ENCODE peak calls at places on chromosome 9, in five cellular contexts. H, M, B, Q and X are unnamed samples.

GRCh38 chr9:121298689-121299112 is 30.7 kb downstream of the GSN start:
- DNase-seq in H (peak; percentile 16), M (no peak), B (no peak), Q (no peak), X (peak; percentile 91)

GRCh38 chr9:107239474-107239873 is 43.6 kb upstream of the RAD23B start:
- DNase-seq in H (peak; percentile 62), M (no peak), B (no peak), Q (no peak), X (no peak)

GRCh38 chr9:21810388-21810787 is 8.0 kb downstream of the MTAP start:
- DNase-seq in H (no peak), M (no peak), B (no peak), Q (no peak), X (no peak)

GRCh38 chr9:136644593-136645342 is 17.9 kb upstream of the EGFL7 start:
- DNase-seq in H (peak; percentile 82), M (peak; percentile 75), B (peak; percentile 51), Q (peak; percentile 60), X (no peak)

GRCh38 chr9:18791074-18791473 is 241.9 kb downstream of the SAXO1 start:
- DNase-seq in H (peak; percentile 81), M (no peak), B (no peak), Q (no peak), X (no peak)

GRCh38 chr9:9469271-9469670 is 1143.5 kb downstream of the PTPRD start:
- DNase-seq in H (no peak), M (no peak), B (no peak), Q (no peak), X (no peak)

GRCh38 chr9:27847818-27848217 is 274.5 kb upstream of the C9orf72 start:
- DNase-seq in H (no peak), M (no peak), B (no peak), Q (no peak), X (no peak)

GRCh38 chr9:78997296-78997695 is 574.5 kb upstream of the TLE4 start:
- DNase-seq in H (no peak), M (no peak), B (no peak), Q (no peak), X (no peak)

GRCh38 chr9:95109456-95109855 is 208.1 kb downstream of the FANCC start:
- DNase-seq in H (no peak), M (no peak), B (no peak), Q (no peak), X (no peak)

GRCh38 chr9:76987594-76988200 is 31.8 kb upstream of the FOXB2 start:
- DNase-seq in H (peak; percentile 74), M (no peak), B (no peak), Q (peak; percentile 57), X (no peak)

GRCh38 chr9:121714873-121715272 is 63.4 kb downstream of the DAB2IP start:
- DNase-seq in H (no peak), M (no peak), B (no peak), Q (no peak), X (no peak)

DNA sequence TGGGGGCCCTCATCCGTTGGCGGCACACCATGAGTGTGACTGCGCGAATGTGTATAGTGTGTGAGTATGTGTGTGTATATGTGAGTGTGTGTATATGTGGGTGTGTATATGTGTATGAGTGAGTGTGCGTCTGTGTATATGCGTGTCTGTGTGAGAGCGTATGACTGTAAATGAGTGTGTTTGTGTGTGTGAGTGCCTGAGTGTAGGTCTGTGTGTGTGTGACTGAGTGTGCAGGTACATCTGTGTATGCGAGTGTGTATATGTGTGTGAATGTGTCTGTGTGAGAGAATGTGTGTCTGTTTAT is 182.3 kb downstream of the GAS1 start:
- DNase-seq in H (no peak), M (no peak), B (no peak), Q (no peak), X (no peak)
- H3K27ac ChIP-seq in H (no peak overlapping the region), M (no peak overlapping the region), B (no peak overlapping the region), Q (no peak overlapping the region), X (no peak overlapping the region)

DNA sequence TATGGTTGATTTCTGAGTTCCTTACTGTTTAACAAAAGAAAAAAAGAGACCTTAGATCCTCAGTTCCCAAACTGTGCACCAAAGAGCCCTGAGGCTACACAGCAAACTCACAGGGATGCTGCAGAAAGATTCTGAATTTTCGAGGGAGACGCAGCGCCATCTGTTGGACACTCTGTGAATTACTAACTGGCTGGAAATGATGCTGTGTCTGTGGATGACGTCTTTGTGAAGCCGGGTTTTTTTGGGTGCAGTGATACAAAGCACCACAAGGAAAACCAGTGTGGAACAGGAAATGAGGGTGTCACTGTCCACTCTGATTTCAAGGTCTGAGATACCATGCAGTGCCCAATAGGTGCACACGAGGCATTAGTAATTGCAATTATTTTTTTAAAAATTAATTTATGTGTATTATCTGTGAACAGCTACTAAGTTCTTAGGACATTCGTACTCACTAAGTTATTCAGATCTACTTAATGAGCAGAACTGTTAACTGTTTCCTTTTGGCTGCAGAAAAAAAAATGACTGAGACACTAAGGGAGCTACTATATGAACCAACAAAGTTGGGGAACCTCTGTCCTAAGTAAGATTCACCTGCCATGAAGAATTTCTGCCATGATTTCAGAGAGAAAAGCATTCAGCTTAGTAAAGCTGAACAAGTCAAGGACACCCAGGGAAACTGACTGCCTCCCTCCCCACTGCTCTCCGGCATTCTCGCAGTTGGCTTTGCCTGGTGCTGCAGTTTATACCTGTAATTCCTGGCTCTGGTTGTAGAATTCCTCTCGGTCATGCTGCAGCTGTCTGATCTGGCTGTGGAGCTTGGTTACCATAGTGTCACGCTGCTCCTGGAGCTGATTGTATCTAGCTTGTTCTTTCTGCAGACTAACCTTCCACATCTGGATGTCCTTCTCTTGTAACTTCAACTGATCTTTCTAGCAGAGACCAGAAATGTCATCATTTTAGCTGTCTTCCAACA is 23.4 kb downstream of the SPACA9 start:
- DNase-seq in H (peak; percentile 78), M (peak; percentile 70), B (peak; percentile 65), Q (peak; percentile 79), X (no peak)
- H3K27ac ChIP-seq in H (no peak overlapping the region), M (no peak overlapping the region), B (peak overlapping the region; percentile 77), Q (no peak overlapping the region), X (no peak overlapping the region)

GRCh38 chr9:112069318-112070169 is 105.6 kb downstream of the SUSD1 start:
- DNase-seq in H (no peak), M (no peak), B (no peak), Q (no peak), X (no peak)
- H3K27ac ChIP-seq in H (no peak overlapping the region), M (no peak overlapping the region), B (no peak overlapping the region), Q (no peak overlapping the region), X (no peak overlapping the region)

GRCh38 chr9:119091074-119091473 is 278.2 kb downstream of the BRINP1 start:
- DNase-seq in H (no peak), M (no peak), B (no peak), Q (no peak), X (no peak)

GRCh38 chr9:119086590-119086989 is 282.6 kb downstream of the BRINP1 start:
- DNase-seq in H (no peak), M (no peak), B (no peak), Q (no peak), X (no peak)

GRCh38 chr9:119092125-119092524 is 277.1 kb downstream of the BRINP1 start:
- DNase-seq in H (no peak), M (no peak), B (no peak), Q (no peak), X (no peak)

DNA sequence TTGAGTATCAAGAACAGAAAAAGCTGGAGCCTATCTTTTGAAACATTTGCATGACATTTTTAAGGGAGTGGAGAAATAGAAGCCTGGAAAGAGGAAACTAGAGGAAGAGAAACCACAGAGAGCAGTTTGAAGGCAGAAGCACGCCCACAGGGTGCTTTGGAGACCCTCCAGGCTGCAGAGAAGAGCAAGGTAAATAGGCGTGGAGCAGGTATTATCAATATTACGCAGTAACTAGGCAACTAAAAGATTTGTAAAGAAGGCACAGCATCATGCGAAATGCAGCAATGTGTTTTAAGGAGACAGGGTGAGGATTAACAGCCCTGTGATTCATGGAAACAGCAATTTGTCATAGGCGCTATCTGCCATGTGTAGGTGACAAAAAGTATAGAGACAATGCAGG is 281.2 kb downstream of the BRINP1 start:
- DNase-seq in H (no peak), M (no peak), B (no peak), Q (no peak), X (no peak)
- H3K27ac ChIP-seq in H (no peak overlapping the region), M (no peak overlapping the region), B (no peak overlapping the region), Q (no peak overlapping the region), X (no peak overlapping the region)

GRCh38 chr9:129076640-129077037 is 4.3 kb upstream of the DOLPP1 start:
- DNase-seq in H (no peak), M (no peak), B (no peak), Q (no peak), X (no peak)
- H3K27ac ChIP-seq in H (no peak overlapping the region), M (no peak overlapping the region), B (no peak overlapping the region), Q (no peak overlapping the region), X (no peak overlapping the region)

GRCh38 chr9:32403567-32403966 is 19.1 kb downstream of the ACO1 start:
- DNase-seq in H (no peak), M (no peak), B (no peak), Q (no peak), X (no peak)
- H3K27ac ChIP-seq in H (no peak overlapping the region), M (no peak overlapping the region), B (no peak overlapping the region), Q (no peak overlapping the region), X (no peak overlapping the region)

GRCh38 chr9:114895605-114896004 is 34.8 kb downstream of the TNFSF8 start:
- DNase-seq in H (no peak), M (no peak), B (no peak), Q (no peak), X (no peak)
- H3K27ac ChIP-seq in H (no peak overlapping the region), M (peak overlapping the region; percentile 3), B (no peak overlapping the region), Q (no peak overlapping the region), X (no peak overlapping the region)

GRCh38 chr9:123011878-123012528 is 21.5 kb upstream of the GPR21 start:
- DNase-seq in H (no peak), M (no peak), B (no peak), Q (no peak), X (no peak)
- H3K27ac ChIP-seq in H (no peak overlapping the region), M (no peak overlapping the region), B (no peak overlapping the region), Q (no peak overlapping the region), X (no peak overlapping the region)

GRCh38 chr9:69190086-69190865 is 16.2 kb downstream of the TJP2 start:
- DNase-seq in H (no peak), M (no peak), B (no peak), Q (no peak), X (no peak)

GRCh38 chr9:69188975-69189374 is 14.9 kb downstream of the TJP2 start:
- DNase-seq in H (no peak), M (no peak), B (no peak), Q (no peak), X (no peak)

GRCh38 chr9:69190866-69191672 is 17.0 kb downstream of the TJP2 start:
- DNase-seq in H (no peak), M (no peak), B (no peak), Q (no peak), X (no peak)

GRCh38 chr9:69184266-69184665 is 10.2 kb downstream of the TJP2 start:
- DNase-seq in H (no peak), M (no peak), B (no peak), Q (no peak), X (no peak)

GRCh38 chr9:69186841-69187611 is 12.9 kb downstream of the TJP2 start:
- DNase-seq in H (no peak), M (no peak), B (no peak), Q (no peak), X (no peak)
- H3K27ac ChIP-seq in H (no peak overlapping the region), M (peak overlapping the region; percentile 68), B (peak overlapping the region; percentile 99), Q (no peak overlapping the region), X (no peak overlapping the region)